ENCODE peak calls at places on chromosomes 5 and 9, in seven cellular contexts. C is putamen; M is hypothalamus; Q is NCI-H510A treated with DMSO at 0.1 percent for 48 hours; Y is SK-N-SH; A is stimulated activated CD4-positive, alpha-beta T cell treated with anti-CD3 and anti-CD28 coated beads, Interleukin-2, amount 100 ng/mL, for 48 hours; W is T47D. R is an unnamed sample.

GRCh38 chr5:172868924-172869565 is 35.0 kb downstream of the ERGIC1 start:
- DNase-seq in Q (no peak), W (peak; percentile 36), A (no peak), Y (peak; percentile 39), M (peak; percentile 75), C (peak; percentile 67), R (no peak)

GRCh38 chr5:132687995-132688394 is 14.2 kb downstream of the IL4 start:
- DNase-seq in C (peak; percentile 42), A (no peak), Q (no peak), Y (no peak), W (no peak), M (no peak), R (no peak)

GRCh38 chr5:1823381-1824034 is 22.3 kb downstream of the NDUFS6 start:
- DNase-seq in W (no peak), Y (no peak), A (no peak), Q (no peak), M (no peak), C (no peak), R (no peak)

GRCh38 chr5:56515011-56515410 is 281.9 kb upstream of the ANKRD55 start:
- DNase-seq in A (no peak), W (no peak), Y (no peak), Q (no peak), M (no peak), C (no peak), R (no peak)

GRCh38 chr5:93649234-93649900 is 66.3 kb downstream of the NR2F1 start:
- DNase-seq in M (no peak), Y (no peak), Q (no peak), C (no peak), A (no peak), W (no peak), R (peak; percentile 4)

GRCh38 chr9:127817881-127818434 is 15.3 kb downstream of the FPGS start:
- DNase-seq in Y (peak; percentile 85), A (no peak), C (no peak), M (no peak), W (peak; percentile 45), Q (no peak), R (no peak)

GRCh38 chr9:115296831-115297565 is 179.0 kb upstream of the TNC start:
- DNase-seq in M (no peak), W (no peak), Y (no peak), C (no peak), A (no peak), Q (no peak), R (no peak)

GRCh38 chr9:32741706-32742105 is 41.6 kb upstream of the TMEM215 start:
- DNase-seq in Q (no peak), Y (no peak), M (no peak), A (no peak), W (peak; percentile 52), C (no peak), R (peak; percentile 4)

GRCh38 chr9:34653131-34653530 is 1.1 kb downstream of the IL11RA start:
- DNase-seq in C (no peak), M (no peak), A (no peak), Y (peak; percentile 48), W (no peak), Q (no peak), R (no peak)

GRCh38 chr5:138824924-138825863 is 49.9 kb downstream of the LRRTM2 start:
- DNase-seq in M (no peak), C (no peak), W (no peak), Y (peak; percentile 61), A (no peak), Q (no peak), R (peak; percentile 60)

GRCh38 chr9:86368871-86369521 is 14.8 kb upstream of the TUT7 start:
- DNase-seq in W (no peak), Y (no peak), A (no peak), M (no peak), Q (no peak), C (no peak), R (peak; percentile 2)

GRCh38 chr9:107733530-107733907 is 243.9 kb upstream of the KLF4 start:
- DNase-seq in A (no peak), W (peak; percentile 18), Q (no peak), M (peak; percentile 23), C (no peak), Y (no peak), R (no peak)

GRCh38 chr9:15211160-15211993 is 95.6 kb downstream of the TTC39B start:
- DNase-seq in W (peak; percentile 74), A (peak; percentile 56), M (peak; percentile 26), Y (peak; percentile 57), C (peak; percentile 63), Q (peak; percentile 51), R (peak; percentile 65)

GRCh38 chr9:69672828-69673640 is 863 bp upstream of the APBA1 start:
- DNase-seq in W (peak; percentile 80), M (peak; percentile 82), Y (peak; percentile 86), A (peak; percentile 73), C (peak; percentile 89), Q (peak; percentile 87), R (peak; percentile 90)

GRCh38 chr5:167608708-167609272 is 682.7 kb upstream of the WWC1 start:
- DNase-seq in C (no peak), Q (no peak), Y (no peak), M (no peak), A (no peak), W (no peak), R (no peak)

GRCh38 chr5:97547414-97547813 is 364.4 kb upstream of the RIOK2 start:
- DNase-seq in Y (no peak), W (no peak), C (no peak), Q (no peak), A (no peak), M (no peak), R (no peak)

GRCh38 chr9:119998614-119999013 is 581.4 kb downstream of the CDK5RAP2 start:
- DNase-seq in Q (no peak), Y (no peak), C (no peak), A (no peak), W (no peak), M (no peak), R (no peak)

GRCh38 chr5:179801304-179802206 is 5.1 kb downstream of the MGAT4B start:
- DNase-seq in W (no peak), Q (peak; percentile 9), Y (peak; percentile 79), A (peak; percentile 88), C (no peak), M (no peak), R (peak; percentile 88)